ENCODE peak calls at places on chromosomes 5 and 9, in four cellular contexts. Q is Peyer's patch, L is IMR-90, K is heart left ventricle. X is an unnamed sample.

GRCh38 chr5:128384068-128384467 is 154.0 kb downstream of the FBN2 start:
- DNase-seq in L (no peak), K (no peak), Q (no peak), X (no peak)

GRCh38 chr5:178991190-178992145 is 3.7 kb downstream of the GRM6 start:
- DNase-seq in K (no peak), Q (no peak), L (no peak), X (no peak)

GRCh38 chr5:60779431-60779830 is 64.6 kb downstream of the ELOVL7 start:
- DNase-seq in L (no peak), Q (no peak), K (no peak), X (no peak)

GRCh38 chr5:9544502-9545300 is 1.2 kb downstream of the SEMA5A start:
- DNase-seq in K (peak), L (peak), Q (peak), X (peak)

GRCh38 chr9:71743217-71743705 is 25.1 kb downstream of the CEMIP2 start:
- DNase-seq in L (peak), K (no peak), Q (no peak), X (no peak)

GRCh38 chr5:79133657-79134451 is 22.2 kb downstream of the BHMT start:
- DNase-seq in Q (peak), K (peak), L (peak), X (peak)

GRCh38 chr5:153640293-153640692 is 149.8 kb downstream of the GRIA1 start:
- DNase-seq in Q (no peak), L (no peak), K (no peak), X (no peak)

GRCh38 chr9:93681316-93682154 is 105.2 kb downstream of the PHF2 start:
- DNase-seq in K (peak), Q (peak), L (no peak), X (no peak)

GRCh38 chr5:149631506-149631905 is 50.2 kb downstream of the ARHGEF37 start:
- DNase-seq in K (no peak), Q (no peak), L (no peak), X (no peak)

GRCh38 chr9:6383551-6384225 is 29.3 kb upstream of the UHRF2 start:
- DNase-seq in Q (no peak), K (no peak), L (peak), X (peak)

GRCh38 chr9:93022066-93022465 is 36.4 kb upstream of the SUSD3 start:
- DNase-seq in K (no peak), L (no peak), Q (no peak), X (no peak)

GRCh38 chr9:125233678-125234077 is 7.5 kb downstream of the HSPA5 start:
- DNase-seq in L (peak), Q (no peak), K (no peak), X (peak)

GRCh38 chr9:17799383-17799782 is 220.5 kb downstream of the SH3GL2 start:
- DNase-seq in K (no peak), L (peak), Q (no peak), X (no peak)

GRCh38 chr9:115250646-115251045 is 132.7 kb upstream of the TNC start:
- DNase-seq in Q (no peak), L (peak), K (no peak), X (peak)

GRCh38 chr9:83154087-83154736 is 91.3 kb upstream of the RASEF start:
- DNase-seq in K (no peak), Q (no peak), L (peak), X (no peak)

GRCh38 chr9:69122086-69122390 is 52.0 kb upstream of the TJP2 start:
- DNase-seq in L (peak), Q (peak), K (peak), X (peak)

GRCh38 chr5:41932770-41933169 is 7.7 kb downstream of the FBXO4 start:
- DNase-seq in L (no peak), K (no peak), Q (no peak), X (no peak)

GRCh38 chr5:115151208-115151805 is 18.4 kb downstream of the TRIM36 start:
- DNase-seq in L (no peak), Q (no peak), K (no peak), X (no peak)

GRCh38 chr9:27150758-27151431 is 41.9 kb downstream of the TEK start:
- DNase-seq in Q (no peak), K (no peak), L (peak), X (peak)

GRCh38 chr5:153498516-153498915 is 8.0 kb downstream of the GRIA1 start:
- DNase-seq in L (no peak), K (no peak), Q (no peak), X (no peak)

GRCh38 chr9:126999315-127000068 is 84.9 kb downstream of the RALGPS1 start:
- DNase-seq in K (no peak), Q (no peak), L (no peak), X (no peak)

GRCh38 chr5:126808619-126809018 is 31.7 kb downstream of the LMNB1 start:
- DNase-seq in L (peak), Q (no peak), K (no peak), X (peak)

GRCh38 chr5:172686111-172686510 is 45.0 kb downstream of the NEURL1B start:
- DNase-seq in L (peak), Q (no peak), K (no peak), X (no peak)

GRCh38 chr5:172685036-172685435 is 44.0 kb downstream of the NEURL1B start:
- DNase-seq in L (no peak), Q (no peak), K (no peak), X (no peak)

GRCh38 chr5:172687983-172688734 is 47.1 kb downstream of the NEURL1B start:
- DNase-seq in K (no peak), Q (peak), L (no peak), X (no peak)

GRCh38 chr5:172688735-172689572 is 47.9 kb downstream of the NEURL1B start:
- DNase-seq in Q (no peak), K (peak), L (peak), X (no peak)

DNA sequence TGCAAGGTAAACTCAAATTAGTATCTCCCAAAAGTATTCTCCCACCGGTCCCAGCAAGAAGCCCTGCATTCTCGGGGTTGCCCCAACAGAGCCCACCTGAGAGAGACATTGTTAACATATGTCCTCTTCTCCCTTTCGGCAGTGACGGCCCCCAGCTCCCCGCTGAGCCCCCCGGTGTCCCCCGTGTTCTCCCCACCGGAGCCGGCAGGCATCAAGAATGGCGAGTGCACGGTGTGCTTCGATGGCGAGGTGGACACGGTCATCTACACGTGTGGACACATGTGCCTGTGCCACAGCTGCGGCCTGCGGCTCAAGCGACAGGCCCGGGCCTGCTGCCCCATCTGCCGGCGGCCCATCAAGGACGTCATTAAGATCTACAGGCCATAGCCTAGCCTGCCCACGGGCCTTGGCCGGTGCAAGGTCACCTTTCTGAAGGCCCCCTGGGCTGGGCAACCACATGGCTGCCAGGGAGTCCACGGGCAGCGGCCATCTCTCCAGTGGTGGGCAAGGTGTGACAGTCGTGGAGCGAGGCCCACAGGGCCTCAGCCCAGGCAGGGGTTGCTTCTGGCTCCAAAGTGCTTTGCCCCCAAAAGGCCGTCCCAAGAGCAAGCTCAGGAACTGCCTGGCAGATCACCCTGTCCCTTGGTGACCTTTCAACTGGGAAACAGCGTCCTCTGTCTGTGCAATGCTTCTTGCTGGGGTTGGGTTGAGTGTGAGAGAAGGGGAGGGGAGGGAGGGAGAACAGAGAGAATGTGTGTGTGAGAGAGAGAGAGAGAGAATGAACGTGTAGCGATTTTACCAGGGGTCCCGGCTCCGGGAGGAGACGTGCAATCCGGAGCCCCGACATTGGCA is 45.7 kb downstream of the NEURL1B start:
- DNase-seq in L (no peak), Q (no peak), K (no peak), X (no peak)
- TF ChIP-seq CTCF in L (no peak), Q (no peak), K (no peak), X (no peak)

DNA sequence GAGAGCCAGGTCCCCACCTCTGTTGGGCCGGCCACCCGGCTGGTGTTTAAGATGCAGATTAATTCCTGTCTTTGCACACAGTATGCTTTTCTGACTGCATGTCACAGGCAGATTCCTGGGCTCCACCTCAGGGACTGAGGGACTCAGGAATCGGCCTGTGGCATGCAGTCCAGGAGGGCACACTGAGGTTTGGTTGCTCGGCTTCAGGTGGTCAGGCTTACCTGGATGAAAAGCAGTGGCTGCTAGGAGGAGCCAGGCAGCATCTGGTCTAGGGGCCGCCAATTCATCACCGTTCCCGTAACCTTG is 1.1 kb downstream of the WDR5 start:
- DNase-seq in K (no peak), Q (no peak), L (no peak), X (no peak)
- TF ChIP-seq CTCF in K (no peak), Q (no peak), L (no peak), X (no peak)

GRCh38 chr5:56466136-56466816 is 233.1 kb upstream of the ANKRD55 start:
- DNase-seq in K (no peak), Q (no peak), L (no peak), X (no peak)

GRCh38 chr5:56464935-56465756 is 232.0 kb upstream of the ANKRD55 start:
- DNase-seq in Q (no peak), L (no peak), K (no peak), X (no peak)

GRCh38 chr5:56465757-56466127 is 232.6 kb upstream of the ANKRD55 start:
- DNase-seq in Q (no peak), K (no peak), L (peak), X (no peak)

GRCh38 chr5:56468278-56468677 is 235.1 kb upstream of the ANKRD55 start:
- DNase-seq in L (no peak), K (no peak), Q (no peak), X (no peak)

DNA sequence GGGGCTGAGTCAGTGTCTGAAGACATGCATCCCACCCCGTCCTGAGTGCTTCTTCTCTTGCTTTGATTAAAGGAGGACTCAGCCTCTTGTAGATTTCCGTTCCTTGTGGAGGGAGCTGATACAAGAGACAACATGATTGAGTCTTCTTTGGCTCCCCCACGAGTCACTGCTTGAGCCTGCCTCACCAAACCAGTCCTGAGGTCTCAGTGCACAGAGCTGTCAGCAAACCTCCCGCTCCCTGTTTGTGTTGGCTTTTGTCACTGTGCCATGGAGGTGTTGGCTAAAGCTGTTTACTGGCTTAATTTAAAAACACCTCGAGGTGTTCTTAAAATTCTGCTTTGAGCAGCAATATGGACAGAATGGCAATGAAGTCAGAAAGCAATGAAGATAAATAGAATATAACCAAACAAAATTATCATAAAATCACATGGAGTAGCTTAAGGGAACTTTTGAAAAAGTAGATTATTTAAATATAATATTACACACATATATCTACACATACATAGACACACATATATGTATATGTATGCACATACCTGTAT is 234.1 kb upstream of the ANKRD55 start:
- DNase-seq in Q (no peak), L (no peak), K (no peak), X (no peak)
- TF ChIP-seq CTCF in Q (no peak), L (no peak), K (no peak), X (no peak)

DNA sequence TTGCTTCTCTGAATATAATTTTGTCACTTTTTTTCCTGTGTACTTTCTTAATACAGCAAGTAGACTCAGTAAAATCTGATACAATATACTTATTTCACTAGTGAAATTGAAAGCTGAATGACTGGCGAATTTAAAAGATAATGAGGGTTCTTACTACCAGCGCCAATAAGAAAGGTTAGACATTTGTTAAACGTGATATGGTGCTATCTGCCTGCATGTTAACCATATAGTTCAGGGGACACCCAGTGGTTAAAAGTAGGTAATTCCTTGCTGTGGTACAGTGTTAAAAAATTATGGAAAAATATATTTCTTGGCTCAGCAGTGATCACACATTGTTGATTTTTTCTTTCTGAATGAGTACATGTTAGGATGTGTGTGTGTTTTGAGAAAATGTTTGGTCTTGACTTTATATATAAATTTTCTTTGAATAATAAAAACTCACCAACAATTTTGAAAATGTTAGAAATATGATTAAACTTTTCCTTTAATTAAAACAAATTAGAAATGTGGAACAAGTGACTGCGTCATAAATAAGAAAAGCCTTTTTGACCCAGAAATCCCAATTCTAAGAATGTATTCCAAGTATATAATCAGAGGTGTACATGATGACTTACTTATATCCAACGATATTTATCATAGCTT is 25.8 kb downstream of the CAST start:
- DNase-seq in K (no peak), L (peak), Q (no peak), X (peak)
- TF ChIP-seq CTCF in K (peak), L (peak), Q (peak), X (peak)

DNA sequence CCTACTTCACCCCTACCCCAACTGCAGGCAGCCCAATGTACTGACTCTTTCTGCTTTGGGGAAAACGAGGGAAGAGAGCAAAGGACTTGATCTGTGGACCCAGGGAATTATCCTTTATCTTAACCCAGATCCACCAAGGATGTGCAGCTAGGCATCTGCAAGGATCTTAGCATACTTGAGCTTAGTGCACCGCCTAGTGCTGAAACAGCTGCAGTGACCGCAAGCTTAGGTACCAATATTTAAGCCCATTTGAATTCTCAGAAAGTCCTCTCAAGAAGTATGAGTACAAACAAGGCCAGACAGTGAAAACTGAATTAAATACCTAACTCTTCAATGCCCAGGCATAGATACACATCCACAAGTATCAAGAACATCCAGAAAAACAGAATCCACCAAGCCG is 576.7 kb upstream of the ADAMTS16 start:
- DNase-seq in Q (no peak), K (no peak), L (no peak), X (no peak)
- TF ChIP-seq CTCF in Q (no peak), K (no peak), L (no peak), X (no peak)

GRCh38 chr5:90293931-90294330 is 115.6 kb downstream of the CETN3 start:
- DNase-seq in L (peak), K (no peak), Q (no peak), X (no peak)

GRCh38 chr5:90297045-90297764 is 112.4 kb downstream of the CETN3 start:
- DNase-seq in L (no peak), K (no peak), Q (no peak), X (no peak)

GRCh38 chr5:90289837-90290236 is 119.7 kb downstream of the CETN3 start:
- DNase-seq in Q (no peak), L (no peak), K (no peak), X (no peak)

GRCh38 chr5:90290648-90291047 is 118.9 kb downstream of the CETN3 start:
- DNase-seq in K (no peak), L (no peak), Q (no peak), X (no peak)

DNA sequence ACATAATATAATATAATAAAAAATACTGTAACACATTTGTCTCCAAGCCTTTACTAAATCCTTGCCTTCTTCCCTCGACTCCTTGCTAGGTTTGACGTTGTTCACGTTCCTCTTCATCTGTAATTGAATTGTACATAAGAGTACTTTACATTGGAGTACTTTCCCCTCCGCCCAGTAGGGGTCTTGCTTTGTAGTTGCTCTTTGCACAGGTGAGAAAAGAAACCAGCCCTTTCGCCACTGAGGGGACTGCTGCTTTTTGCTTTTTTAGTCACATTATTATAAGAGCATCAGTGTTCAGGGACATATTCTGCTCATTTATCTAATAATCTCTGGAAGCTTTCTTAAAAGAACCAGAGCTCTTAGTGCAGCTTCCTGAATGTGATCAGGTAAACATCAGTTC is 115.0 kb downstream of the CETN3 start:
- DNase-seq in K (no peak), Q (no peak), L (no peak), X (no peak)
- TF ChIP-seq CTCF in K (no peak), Q (no peak), L (no peak), X (no peak)

GRCh38 chr5:75664933-75665332 is 52.3 kb downstream of the POC5 start:
- DNase-seq in Q (no peak), L (no peak), K (no peak), X (no peak)

GRCh38 chr5:75668348-75668895 is 48.8 kb downstream of the POC5 start:
- DNase-seq in K (no peak), Q (no peak), L (no peak), X (no peak)

GRCh38 chr5:75668988-75669760 is 48.1 kb downstream of the POC5 start:
- DNase-seq in K (peak), L (peak), Q (peak), X (no peak)

GRCh38 chr5:75666801-75667200 is 50.4 kb downstream of the POC5 start:
- DNase-seq in L (no peak), Q (no peak), K (no peak), X (no peak)

GRCh38 chr5:75667586-75667985 is 49.7 kb downstream of the POC5 start:
- DNase-seq in K (no peak), Q (no peak), L (no peak), X (no peak)
- TF ChIP-seq CTCF in K (no peak), Q (no peak), L (no peak), X (peak)

X was measured in HFFc6.